ENCODE peak calls at places on chromosomes 12 and 14, in eight cellular contexts. Z is psoas muscle; B is uterus; J is right lobe of liver; W is GM23248; N is right cardiac atrium; Q is CD8-positive, alpha-beta memory T cell; E is H9. Y is an unnamed sample. For H3K4me1, the result is how much of the 10 kb centered on the place peaks cover.

GRCh38 chr12:70236990-70237389 is 6.2 kb upstream of the CNOT2 start:
- DNase-seq in J (no peak), E (no peak), W (no peak), Z (no peak), N (no peak), B (no peak), Q (no peak), Y (no peak)

GRCh38 chr12:104539063-104539462 is 82.3 kb downstream of the CHST11 start:
- DNase-seq in J (no peak), N (no peak), Q (no peak), E (no peak), W (no peak), B (no peak), Z (no peak), Y (no peak)

GRCh38 chr12:108797677-108798076 is 59.7 kb downstream of the SSH1 start:
- DNase-seq in N (no peak), E (no peak), Q (no peak), J (no peak), Z (no peak), B (no peak), W (no peak), Y (no peak)

GRCh38 chr12:642633-643477 is 20.4 kb downstream of the NINJ2 start:
- DNase-seq in W (peak), Z (peak), B (peak), Q (peak), J (peak), E (peak), N (peak), Y (peak)

GRCh38 chr14:99214701-99215100 is 57.3 kb downstream of the BCL11B start:
- DNase-seq in W (no peak), J (no peak), B (no peak), Z (no peak), Q (no peak), N (no peak), E (no peak), Y (no peak)

GRCh38 chr14:89773644-89774316 is 180.8 kb downstream of the EFCAB11 start:
- DNase-seq in W (no peak), B (no peak), J (peak), Z (peak), E (peak), Q (peak), N (peak), Y (no peak)

GRCh38 chr12:96177013-96177412 is 17.2 kb upstream of the ELK3 start:
- DNase-seq in E (no peak), Q (no peak), B (no peak), W (peak), Z (no peak), J (no peak), N (no peak), Y (no peak)

GRCh38 chr12:48021485-48022179 is 17.4 kb upstream of the COL2A1 start:
- DNase-seq in Q (no peak), N (no peak), B (no peak), E (peak), J (no peak), W (no peak), Z (no peak), Y (no peak)

GRCh38 chr12:84508943-84509342 is 403.7 kb downstream of the SLC6A15 start:
- DNase-seq in Q (no peak), N (no peak), J (no peak), E (no peak), B (no peak), Z (no peak), W (peak), Y (no peak)

GRCh38 chr12:29148958-29149690 is at the start of gene FAR2:
- DNase-seq in Z (peak), E (peak), J (peak), B (peak), N (peak), Q (peak), W (peak), Y (no peak)

GRCh38 chr14:64549805-64550538 is at the start of gene PPP1R36:
- DNase-seq in N (peak), E (peak), J (peak), B (no peak), Z (peak), W (peak), Q (peak), Y (no peak)

GRCh38 chr14:100979780-100980179 is 76.3 kb upstream of the RTL1 start:
- DNase-seq in E (no peak), B (no peak), N (no peak), W (peak), J (no peak), Z (no peak), Q (no peak), Y (no peak)

GRCh38 chr12:110742718-110743570 is at the start of gene PPP1CC:
- DNase-seq in E (peak), Q (peak), Z (peak), W (peak), N (peak), B (peak), J (peak), Y (peak)

GRCh38 chr12:115134298-115134697 is 450.3 kb upstream of the TBX3 start:
- DNase-seq in N (no peak), J (no peak), W (no peak), Z (no peak), E (no peak), Q (no peak), B (no peak), Y (no peak)

GRCh38 chr14:104865069-104865630 is at the start of gene CEP170B:
- DNase-seq in B (no peak), W (peak), J (peak), N (peak), E (peak), Q (peak), Z (peak), Y (no peak)

GRCh38 chr12:121784460-121784859 is 9.0 kb downstream of the RHOF start:
- DNase-seq in W (peak), E (no peak), Q (peak), Z (no peak), J (no peak), N (no peak), B (peak), Y (no peak)

GRCh38 chr14:64654072-64654899 is 49.9 kb upstream of the PLEKHG3 start:
- DNase-seq in J (no peak), W (peak), E (no peak), Q (no peak), B (no peak), N (no peak), Z (no peak), Y (no peak)

GRCh38 chr14:67133595-67134441 is 55.4 kb upstream of the GARIN2 start:
- DNase-seq in B (no peak), N (no peak), Z (no peak), J (no peak), W (peak), E (no peak), Q (no peak), Y (no peak)

GRCh38 chr12:128140551-128140950 is 126.4 kb upstream of the TMEM132C start:
- DNase-seq in Z (no peak), E (no peak), Q (no peak), J (no peak), W (no peak), B (no peak), N (no peak), Y (no peak)

GRCh38 chr12:64311877-64312276 is 78.7 kb downstream of the C12orf56 start:
- DNase-seq in N (no peak), E (no peak), Z (no peak), W (no peak), B (no peak), J (no peak), Q (no peak), Y (no peak)

GRCh38 chr12:86826051-86826450 is 569.9 kb upstream of the MGAT4C start:
- DNase-seq in B (no peak), E (no peak), Q (no peak), N (no peak), J (no peak), Z (no peak), W (no peak), Y (no peak)

GRCh38 chr12:107368586-107368985 is 275.2 kb upstream of the CRY1 start:
- DNase-seq in W (no peak), B (no peak), N (no peak), Z (no peak), E (no peak), J (no peak), Q (no peak), Y (no peak)

GRCh38 chr12:57133013-57133569 is 4.8 kb downstream of the LRP1 start:
- DNase-seq in Q (no peak), B (no peak), J (no peak), W (peak), Z (no peak), E (no peak), N (no peak), Y (peak)

GRCh38 chr14:106318700-106319099 is 792.3 kb downstream of the TMEM121 start:
- DNase-seq in W (no peak), Z (no peak), Q (peak), B (no peak), E (no peak), J (no peak), N (no peak), Y (no peak)

GRCh38 chr14:58783801-58784511 is 146.2 kb downstream of the DACT1 start:
- DNase-seq in N (no peak), B (no peak), Z (no peak), E (no peak), W (no peak), Q (no peak), J (no peak), Y (no peak)

GRCh38 chr12:111028830-111029229 is 108.5 kb upstream of the MYL2 start:
- DNase-seq in J (no peak), B (no peak), W (no peak), E (no peak), Z (no peak), Q (no peak), N (no peak), Y (no peak)

GRCh38 chr14:60133487-60133886 is 31.7 kb downstream of the DHRS7 start:
- DNase-seq in Q (no peak), N (no peak), W (peak), Z (no peak), E (no peak), J (no peak), B (no peak), Y (no peak)

GRCh38 chr12:14460212-14460841 is 94.8 kb downstream of the ATF7IP start:
- DNase-seq in W (no peak), E (no peak), Q (no peak), Z (no peak), J (no peak), B (no peak), N (no peak), Y (no peak)

GRCh38 chr14:22572562-22573058 is 16.4 kb downstream of the DAD1 start:
- DNase-seq in Z (no peak), B (no peak), E (no peak), N (no peak), Q (no peak), J (no peak), W (peak), Y (no peak)

GRCh38 chr12:57889541-57889989 is 43.0 kb upstream of the CTDSP2 start:
- DNase-seq in E (peak), Z (peak), W (peak), J (no peak), B (peak), Q (no peak), N (peak), Y (peak)

GRCh38 chr12:58774731-58775130 is 145.6 kb downstream of the LRIG3 start:
- DNase-seq in E (no peak), Q (no peak), J (no peak), N (no peak), W (no peak), Z (no peak), B (no peak), Y (no peak)

GRCh38 chr12:47900480-47901129 is 4.2 kb downstream of the VDR start:
- DNase-seq in E (peak), B (no peak), Q (no peak), J (peak), W (peak), N (no peak), Z (no peak), Y (no peak)

GRCh38 chr14:56342419-56342901 is 224.2 kb downstream of the PELI2 start:
- DNase-seq in N (no peak), Q (no peak), Z (no peak), E (no peak), J (no peak), B (no peak), W (peak), Y (no peak)

GRCh38 chr12:78457951-78458350 is 406.6 kb upstream of the SYT1 start:
- DNase-seq in J (no peak), W (peak), Z (no peak), N (no peak), Q (no peak), E (no peak), B (no peak), Y (no peak)

GRCh38 chr12:1993341-1993740 is 10.9 kb downstream of the DCP1B start:
- DNase-seq in B (no peak), E (no peak), W (peak), N (no peak), Z (no peak), J (no peak), Q (no peak), Y (no peak)

GRCh38 chr14:101232340-101233015 is 328.8 kb upstream of the DIO3 start:
- DNase-seq in W (peak), N (no peak), E (peak), J (no peak), Z (no peak), Q (no peak), B (no peak), Y (no peak)

GRCh38 chr14:100067971-100068959 is 3.0 kb downstream of the EVL start:
- DNase-seq in N (peak), B (peak), Q (peak), E (no peak), W (peak), Z (peak), J (peak), Y (peak)

GRCh38 chr14:52048132-52048531 is 20.7 kb downstream of the NID2 start:
- DNase-seq in W (no peak), Z (no peak), J (no peak), B (no peak), Q (no peak), N (no peak), E (no peak), Y (no peak)
- H3K27ac ChIP-seq in W (no peak), Z (no peak), J (no peak), B (no peak), Q (no peak), N (peak), E (no peak), Y (no peak)

DNA sequence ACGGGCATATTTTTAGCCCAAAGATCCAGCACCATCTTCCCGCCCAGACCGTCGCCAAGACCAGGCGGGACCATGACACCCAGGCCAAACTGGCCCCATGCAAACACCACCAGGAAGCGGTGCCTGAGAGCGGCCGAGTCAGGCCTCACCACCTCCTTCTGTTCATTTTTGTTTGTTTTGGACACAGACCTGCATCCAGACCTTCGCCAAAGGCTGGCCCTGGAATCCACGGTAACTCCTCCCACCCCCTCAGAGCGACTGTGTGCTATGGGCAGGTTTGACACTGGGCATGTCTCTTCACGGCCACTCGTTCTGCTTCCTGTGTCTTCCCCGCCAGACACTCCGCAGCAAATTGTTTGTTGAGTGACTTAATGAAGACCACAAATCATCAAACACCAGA is 47.2 kb downstream of the NCOR2 start:
- DNase-seq in J (peak), Z (no peak), W (peak), E (no peak), B (no peak), Q (no peak), N (peak), Y (no peak)
- H3K4me1 ChIP-seq in J (under half), Z (half or more), W (half or more), E (under half), B (under half), Q (under half), N (under half), Y (under half)

DNA sequence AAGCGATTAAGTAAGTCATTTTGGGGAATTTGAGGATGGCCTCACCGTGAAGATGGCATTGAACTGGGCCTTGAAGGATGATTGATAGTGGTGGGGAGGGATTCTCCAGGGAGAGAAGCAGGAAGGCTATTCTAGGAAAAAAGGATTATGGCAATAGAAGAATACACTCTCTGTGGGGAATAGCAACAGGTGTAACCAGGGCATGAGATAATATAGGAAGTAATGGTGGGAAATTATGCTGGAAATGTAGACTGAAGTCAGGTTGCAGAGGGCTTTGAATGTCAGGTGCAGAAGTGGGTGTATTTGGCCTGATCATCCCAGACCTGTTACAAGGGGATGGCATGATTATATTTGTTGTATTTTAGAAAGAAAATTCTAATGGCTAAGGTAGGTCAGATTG is 4.6 kb upstream of the ANO4 start:
- DNase-seq in J (no peak), B (no peak), E (no peak), Z (no peak), N (no peak), W (no peak), Q (no peak), Y (no peak)
- H3K27ac ChIP-seq in J (no peak), B (no peak), E (no peak), Z (no peak), N (no peak), W (no peak), Q (no peak), Y (no peak)

DNA sequence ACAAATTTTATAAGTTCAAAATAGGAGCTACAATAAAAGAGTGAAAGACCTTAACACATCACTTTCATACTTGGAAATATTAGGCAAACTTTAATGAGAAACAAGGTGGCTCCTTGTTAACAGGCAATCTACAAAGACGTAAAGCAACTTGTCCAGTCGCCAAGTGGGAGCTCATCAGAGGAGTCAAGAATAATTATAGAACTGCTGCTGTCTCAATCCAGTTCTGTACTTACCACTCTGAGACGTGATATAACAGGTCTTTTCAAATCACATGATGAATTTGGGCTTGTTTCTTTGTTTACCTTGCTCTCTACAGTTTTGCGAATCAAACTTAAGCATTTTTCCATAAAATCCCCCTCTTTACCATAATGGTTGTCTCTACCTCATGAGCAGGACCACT is 3.6 kb downstream of the YBX3 start:
- DNase-seq in N (no peak), J (no peak), W (no peak), B (no peak), Z (peak), Q (no peak), E (no peak), Y (no peak)
- H3K4me1 ChIP-seq in N (under half), J (under half), W (half or more), B (under half), Z (under half), Q (under half), E (under half), Y (under half)

GRCh38 chr14:61567838-61568571 is 127.3 kb upstream of the HIF1A start:
- DNase-seq in N (peak), J (no peak), B (no peak), Z (no peak), E (peak), Q (no peak), W (no peak), Y (no peak)
- H3K27ac ChIP-seq in N (peak), J (peak), B (no peak), Z (no peak), E (no peak), Q (no peak), W (peak), Y (no peak)

GRCh38 chr12:43284441-43284840 is 267.6 kb downstream of the ADAMTS20 start:
- DNase-seq in Q (no peak), E (no peak), Z (no peak), J (no peak), B (no peak), N (no peak), W (peak), Y (no peak)

GRCh38 chr12:43285248-43285647 is 266.8 kb downstream of the ADAMTS20 start:
- DNase-seq in N (no peak), J (no peak), B (peak), Q (no peak), W (peak), E (no peak), Z (no peak), Y (no peak)

GRCh38 chr12:43281563-43281962 is 270.4 kb downstream of the ADAMTS20 start:
- DNase-seq in Q (no peak), N (no peak), J (no peak), Z (no peak), B (no peak), W (no peak), E (no peak), Y (no peak)

GRCh38 chr12:43282106-43282505 is 269.9 kb downstream of the ADAMTS20 start:
- DNase-seq in J (no peak), E (no peak), W (peak), Q (no peak), B (no peak), N (no peak), Z (no peak), Y (no peak)

DNA sequence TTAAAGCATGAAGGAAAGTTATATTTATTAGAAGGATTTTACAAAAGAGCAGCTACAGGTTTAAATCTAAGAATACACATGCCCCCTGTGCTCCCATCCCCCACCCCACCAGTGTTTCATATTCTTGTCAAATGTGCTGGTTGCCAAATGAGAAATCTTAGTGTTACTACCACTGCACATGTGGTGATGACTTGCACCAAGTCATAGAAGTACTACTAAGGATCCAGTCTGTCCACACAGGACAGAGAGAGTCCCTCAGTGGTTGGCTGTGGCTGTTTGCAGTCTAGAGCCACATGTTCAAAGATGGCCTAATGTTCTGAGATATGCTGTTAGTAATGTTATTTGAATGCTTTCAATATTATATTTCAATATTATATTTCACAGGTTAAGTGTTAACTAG is 268.8 kb downstream of the ADAMTS20 start:
- DNase-seq in E (no peak), N (no peak), Z (no peak), Q (no peak), J (no peak), B (no peak), W (peak), Y (no peak)
- H3K4me1 ChIP-seq in E (under half), N (under half), Z (under half), Q (under half), J (under half), B (under half), W (half or more), Y (under half)

Y was measured in ascending aorta.